ENCODE peak calls at places on chromosomes 5 and 9, in ten cellular contexts. T, N, P, O, S, H, Z, U, F and D are unnamed samples.

GRCh38 chr5:80654054-80654390 is 430 bp upstream of the MSH3 start:
- DNase-seq in N (no peak), S (no peak), U (no peak), F (no peak), T (peak), O (peak), P (peak), H (no peak), Z (peak), D (no peak)

GRCh38 chr9:91421987-91422765 is 1.5 kb downstream of the NFIL3 start:
- DNase-seq in U (no peak), O (peak), N (no peak), P (no peak), F (no peak), H (no peak), Z (peak), S (peak), T (no peak), D (peak)

GRCh38 chr9:96618209-96619108 is 1.2 kb downstream of the CDC14B start:
- DNase-seq in Z (peak), U (no peak), O (peak), P (peak), N (peak), T (peak), H (peak), S (peak), F (no peak), D (peak)

GRCh38 chr5:154627711-154628678 is 127.2 kb upstream of the LARP1 start:
- DNase-seq in N (no peak), O (peak), S (no peak), F (no peak), P (no peak), T (no peak), U (no peak), Z (no peak), H (no peak), D (no peak)

GRCh38 chr9:128114326-128115186 is 13.0 kb downstream of the PTGES2 start:
- DNase-seq in T (no peak), Z (no peak), U (no peak), P (no peak), H (peak), S (no peak), N (peak), O (no peak), F (no peak), D (no peak)

GRCh38 chr9:93081081-93081529 is 14.9 kb upstream of the CARD19 start:
- DNase-seq in Z (no peak), T (no peak), S (no peak), N (peak), P (no peak), F (no peak), H (no peak), U (no peak), O (peak), D (no peak)

GRCh38 chr5:118557103-118557805 is 431.1 kb downstream of the DTWD2 start:
- DNase-seq in Z (no peak), S (no peak), T (no peak), N (no peak), U (no peak), P (no peak), F (no peak), H (no peak), O (peak), D (no peak)

GRCh38 chr5:31719988-31720387 is 81.1 kb downstream of the PDZD2 start:
- DNase-seq in H (no peak), N (no peak), F (no peak), S (no peak), P (no peak), O (peak), T (peak), Z (no peak), U (no peak), D (no peak)

GRCh38 chr5:163914911-163915310 is 409.5 kb downstream of the MAT2B start:
- DNase-seq in S (no peak), Z (no peak), F (peak), P (no peak), U (no peak), T (no peak), N (no peak), H (peak), O (no peak), D (no peak)

GRCh38 chr5:42950466-42951168 is 89.5 kb downstream of the ANXA2R start:
- DNase-seq in N (peak), P (peak), U (peak), S (no peak), Z (peak), T (peak), O (peak), F (peak), H (no peak), D (peak)

GRCh38 chr9:125189011-125189360 is 617 bp downstream of the PPP6C start:
- DNase-seq in N (peak), H (no peak), S (peak), F (no peak), O (peak), Z (peak), T (no peak), U (peak), P (no peak), D (peak)

GRCh38 chr5:88772831-88773230 is 110.2 kb downstream of the MEF2C start:
- DNase-seq in S (no peak), O (no peak), F (no peak), Z (no peak), T (no peak), H (no peak), N (no peak), U (no peak), P (no peak), D (no peak)

GRCh38 chr5:40603378-40603777 is 76.3 kb upstream of the PTGER4 start:
- DNase-seq in N (no peak), S (no peak), O (peak), F (no peak), H (no peak), P (no peak), U (no peak), Z (peak), T (no peak), D (no peak)

GRCh38 chr5:159227452-159227851 is 18.1 kb upstream of the RNF145 start:
- DNase-seq in U (no peak), S (no peak), T (no peak), H (no peak), N (no peak), P (no peak), F (no peak), Z (no peak), O (no peak), D (no peak)

GRCh38 chr9:38478211-38478610 is 54.0 kb upstream of the IGFBPL1 start:
- DNase-seq in T (no peak), S (no peak), Z (no peak), H (no peak), F (no peak), U (no peak), P (no peak), O (no peak), N (no peak), D (no peak)

GRCh38 chr9:26535146-26535545 is 357.5 kb downstream of the CAAP1 start:
- DNase-seq in N (no peak), S (no peak), H (no peak), O (no peak), Z (no peak), F (no peak), U (no peak), P (no peak), T (no peak), D (no peak)

GRCh38 chr5:179504191-179504590 is 46.2 kb upstream of the RUFY1 start:
- DNase-seq in P (no peak), Z (no peak), S (no peak), O (peak), F (no peak), U (no peak), T (no peak), H (no peak), N (no peak), D (no peak)

GRCh38 chr5:150113047-150113744 is 26.8 kb upstream of the CSF1R start:
- DNase-seq in H (peak), N (peak), O (peak), S (no peak), Z (no peak), F (no peak), P (peak), T (no peak), U (no peak), D (no peak)

GRCh38 chr9:136171009-136171800 is 33.7 kb downstream of the LHX3 start:
- DNase-seq in P (no peak), F (no peak), Z (no peak), U (no peak), S (peak), N (no peak), H (peak), T (peak), O (no peak), D (no peak)

GRCh38 chr5:168468836-168469235 is 17.4 kb upstream of the RARS1 start:
- DNase-seq in Z (no peak), P (no peak), F (no peak), U (no peak), N (no peak), S (no peak), O (peak), T (no peak), H (no peak), D (no peak)

GRCh38 chr5:37043693-37044092 is 167.1 kb downstream of the NIPBL start:
- DNase-seq in N (no peak), P (peak), Z (no peak), T (peak), S (no peak), F (no peak), U (no peak), O (peak), H (no peak), D (no peak)

GRCh38 chr9:228929-229695 is 14.4 kb downstream of the DOCK8 start:
- DNase-seq in N (no peak), Z (no peak), P (no peak), S (no peak), T (no peak), O (no peak), F (no peak), U (no peak), H (no peak), D (no peak)

GRCh38 chr9:95406114-95406513 is 88.6 kb upstream of the FANCC start:
- DNase-seq in O (peak), H (no peak), F (no peak), P (no peak), Z (no peak), T (no peak), U (no peak), S (no peak), N (no peak), D (no peak)

GRCh38 chr5:135445306-135445940 is 1.7 kb downstream of the DCANP1 start:
- DNase-seq in F (no peak), P (no peak), S (no peak), T (no peak), H (no peak), Z (no peak), U (no peak), O (no peak), N (no peak), D (peak)

GRCh38 chr5:108620516-108620915 is 127.2 kb upstream of the FER start:
- DNase-seq in F (no peak), S (no peak), Z (no peak), N (no peak), T (no peak), O (no peak), P (no peak), U (no peak), H (no peak), D (no peak)

GRCh38 chr9:7144265-7145046 is 386.7 kb downstream of the KDM4C start:
- DNase-seq in U (no peak), T (no peak), H (no peak), Z (no peak), O (no peak), N (no peak), F (no peak), S (peak), P (peak), D (no peak)

GRCh38 chr9:15606667-15607472 is 54.0 kb downstream of the CCDC171 start:
- DNase-seq in O (peak), Z (peak), H (no peak), T (peak), U (no peak), P (peak), F (no peak), N (no peak), S (peak), D (no peak)

GRCh38 chr5:80615266-80615914 is 39.1 kb upstream of the MSH3 start:
- DNase-seq in S (no peak), P (no peak), F (no peak), O (no peak), U (no peak), Z (no peak), H (no peak), T (no peak), N (no peak), D (no peak)

GRCh38 chr5:122392844-122393243 is 80.8 kb downstream of the SNCAIP start:
- DNase-seq in U (no peak), P (peak), O (peak), N (no peak), F (no peak), S (no peak), Z (no peak), T (no peak), H (no peak), D (no peak)

GRCh38 chr9:18741880-18742279 is 267.9 kb downstream of the ADAMTSL1 start:
- DNase-seq in T (no peak), O (no peak), S (no peak), N (no peak), H (no peak), P (no peak), U (no peak), Z (no peak), F (no peak), D (no peak)

GRCh38 chr9:134943836-134944235 is 26.1 kb upstream of the FCN1 start:
- DNase-seq in S (no peak), F (no peak), T (no peak), H (no peak), O (no peak), U (no peak), Z (no peak), N (no peak), P (no peak), D (no peak)

GRCh38 chr9:114233806-114234205 is 78.5 kb downstream of the COL27A1 start:
- DNase-seq in F (no peak), T (no peak), P (no peak), N (no peak), Z (no peak), U (no peak), O (no peak), H (no peak), S (no peak), D (no peak)
- H3K27ac ChIP-seq in F (no peak), T (no peak), P (no peak), N (no peak), Z (no peak), U (no peak), O (no peak), H (peak), S (no peak), D (peak)

GRCh38 chr5:94791787-94792186 is 173.3 kb downstream of the SLF1 start:
- DNase-seq in F (no peak), U (no peak), P (no peak), Z (no peak), T (no peak), H (peak), N (peak), S (no peak), O (no peak), D (no peak)

GRCh38 chr5:94793113-94793815 is 174.8 kb downstream of the SLF1 start:
- DNase-seq in P (peak), H (no peak), S (no peak), F (peak), N (no peak), Z (peak), U (no peak), T (no peak), O (peak), D (no peak)

GRCh38 chr5:94788527-94788926 is 170.1 kb downstream of the SLF1 start:
- DNase-seq in F (no peak), U (no peak), H (no peak), P (no peak), O (no peak), S (no peak), N (no peak), Z (no peak), T (no peak), D (no peak)

GRCh38 chr5:94793816-94794198 is 175.3 kb downstream of the SLF1 start:
- DNase-seq in U (no peak), Z (no peak), N (no peak), H (no peak), F (no peak), T (no peak), S (no peak), P (peak), O (peak), D (no peak)
- H3K27ac ChIP-seq in U (peak), Z (peak), N (no peak), H (no peak), F (peak), T (no peak), S (no peak), P (peak), O (peak), D (no peak)

GRCh38 chr9:75230469-75230868 is 142.2 kb downstream of the OSTF1 start:
- DNase-seq in S (no peak), P (no peak), Z (no peak), H (no peak), U (no peak), T (no peak), F (no peak), O (no peak), N (no peak), D (no peak)
- H3K27ac ChIP-seq in S (no peak), P (no peak), Z (no peak), H (no peak), U (no peak), T (no peak), F (no peak), O (no peak), N (no peak), D (peak)

GRCh38 chr5:76283670-76284069 is 119.4 kb upstream of the IQGAP2 start:
- DNase-seq in N (no peak), O (no peak), H (no peak), U (no peak), S (no peak), P (peak), Z (no peak), F (no peak), T (no peak), D (no peak)
- H3K27ac ChIP-seq in N (no peak), O (no peak), H (no peak), U (no peak), S (no peak), P (no peak), Z (no peak), F (no peak), T (no peak), D (no peak)

DNA sequence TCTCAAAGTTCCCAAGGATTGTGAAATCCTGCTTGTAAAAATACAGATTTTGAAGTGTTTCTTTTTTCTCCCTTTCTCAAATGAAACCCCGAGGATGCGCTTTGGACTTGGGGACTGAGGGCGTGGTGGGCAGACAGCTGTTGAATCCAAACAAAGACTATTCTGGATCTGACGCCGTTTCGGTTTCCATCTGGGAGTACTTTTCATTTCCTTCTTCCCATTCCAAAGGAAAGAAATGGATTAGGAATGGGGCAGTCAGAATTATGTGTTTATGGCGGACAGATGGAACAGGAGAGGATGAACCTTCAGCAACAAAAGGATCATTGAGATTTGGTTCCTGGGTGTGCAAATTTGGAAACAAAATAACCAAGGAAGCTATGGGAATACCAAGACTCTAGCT is 300.5 kb downstream of the PARP8 start:
- DNase-seq in T (no peak), P (no peak), H (no peak), Z (no peak), O (no peak), U (no peak), S (no peak), F (no peak), N (no peak), D (no peak)
- H3K27ac ChIP-seq in T (no peak), P (no peak), H (no peak), Z (no peak), O (no peak), U (no peak), S (no peak), F (no peak), N (no peak), D (no peak)

DNA sequence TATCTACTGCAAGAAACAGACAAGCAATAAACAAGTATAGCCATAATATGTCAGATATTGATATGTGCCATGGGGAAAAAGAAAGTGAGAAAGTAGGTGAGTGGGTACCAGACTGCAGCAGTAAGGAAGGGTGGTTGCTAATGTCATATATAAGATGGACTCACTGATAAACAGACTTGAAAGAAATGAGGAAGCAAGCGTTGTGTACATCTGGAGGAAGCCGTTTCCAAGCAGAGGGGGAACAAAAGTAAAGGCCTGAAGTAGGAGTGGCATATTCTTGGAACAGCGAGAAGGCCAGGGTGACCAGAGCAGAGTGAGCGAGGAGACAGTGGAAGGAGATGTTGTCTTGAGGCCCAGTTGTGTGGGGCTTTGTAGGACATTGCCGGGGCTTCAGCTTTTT is 142.2 kb upstream of the MAP3K1 start:
- DNase-seq in T (no peak), S (no peak), U (no peak), Z (no peak), H (no peak), N (no peak), P (no peak), F (no peak), O (no peak), D (no peak)
- H3K27ac ChIP-seq in T (no peak), S (no peak), U (no peak), Z (no peak), H (no peak), N (peak), P (no peak), F (no peak), O (no peak), D (no peak)

GRCh38 chr9:70257512-70257911 is 1.3 kb upstream of the SMC5 start:
- DNase-seq in T (no peak), N (no peak), U (no peak), O (no peak), S (no peak), P (no peak), F (no peak), H (no peak), Z (no peak), D (no peak)

GRCh38 chr9:70258692-70259511 is at the start of gene SMC5:
- DNase-seq in N (peak), H (peak), O (peak), T (peak), S (peak), U (peak), P (peak), Z (peak), F (peak), D (peak)

GRCh38 chr9:70255521-70255920 is 3.3 kb upstream of the SMC5 start:
- DNase-seq in Z (no peak), S (no peak), T (no peak), H (no peak), N (no peak), F (no peak), O (peak), P (peak), U (no peak), D (no peak)

GRCh38 chr9:70257991-70258691 is 637 bp upstream of the SMC5 start:
- DNase-seq in H (peak), O (peak), P (no peak), S (peak), Z (no peak), T (no peak), U (no peak), F (no peak), N (peak), D (no peak)

GRCh38 chr9:70256123-70256551 is 2.6 kb upstream of the SMC5 start:
- DNase-seq in O (peak), P (peak), H (no peak), U (no peak), F (no peak), T (no peak), S (peak), N (no peak), Z (peak), D (no peak)
- H3K27ac ChIP-seq in O (peak), P (peak), H (peak), U (no peak), F (no peak), T (no peak), S (no peak), N (peak), Z (peak), D (no peak)